ENCODE peak calls at places on chromosome 22, in five cellular contexts. T is MV-4-11, N is NCI-H2171 treated with DMSO at 0.1 percent for 48 hours, E is HCT116, R is HL-60. G is an unnamed sample.

GRCh38 chr22:30301995-30302809 is 12.9 kb upstream of the CASTOR1 start:
- DNase-seq in R (peak), E (no peak), T (peak), N (no peak), G (peak)

GRCh38 chr22:44129614-44129976 is 51.1 kb upstream of the PARVG start:
- DNase-seq in R (no peak), E (no peak), T (peak), N (peak), G (peak)

GRCh38 chr22:19942071-19942885 is 660 bp upstream of the TXNRD2 start:
- DNase-seq in N (peak), E (no peak), T (peak), R (peak), G (peak)

GRCh38 chr22:42399315-42400271 is 32.6 kb downstream of the NFAM1 start:
- DNase-seq in N (peak), T (peak), R (peak), E (no peak), G (peak)

GRCh38 chr22:29695129-29695926 is 24.5 kb upstream of the CABP7 start:
- DNase-seq in N (peak), R (no peak), T (no peak), E (no peak), G (no peak)

GRCh38 chr22:20624161-20624616 is 116.8 kb downstream of the MED15 start:
- DNase-seq in R (no peak), E (no peak), T (no peak), N (no peak), G (no peak)

GRCh38 chr22:20211997-20212753 is 55.9 kb downstream of the RTN4R start:
- DNase-seq in E (peak), T (no peak), R (no peak), N (no peak), G (no peak)

GRCh38 chr22:48740086-48740730 is 1087.5 kb downstream of the BRD1 start:
- DNase-seq in N (no peak), E (no peak), T (no peak), R (no peak), G (no peak)

GRCh38 chr22:26172389-26172990 is 3.2 kb downstream of the SEZ6L start:
- DNase-seq in T (peak), R (peak), E (peak), N (peak), G (peak)

GRCh38 chr22:31102441-31103081 is 4.8 kb downstream of the SELENOM start:
- DNase-seq in E (no peak), T (peak), N (no peak), R (no peak), G (no peak)

GRCh38 chr22:35740616-35741015 is 22.9 kb downstream of the APOL5 start:
- DNase-seq in N (no peak), R (no peak), E (no peak), T (no peak), G (no peak)

GRCh38 chr22:29093980-29094379 is 21.1 kb downstream of the KREMEN1 start:
- DNase-seq in T (no peak), N (no peak), E (no peak), R (no peak), G (no peak)

GRCh38 chr22:20463324-20464095 is 25.9 kb upstream of the SCARF2 start:
- DNase-seq in N (peak), R (peak), E (no peak), T (peak), G (no peak)

GRCh38 chr22:39275814-39276443 is 31.1 kb upstream of the PDGFB start:
- DNase-seq in E (no peak), R (no peak), T (no peak), N (no peak), G (no peak)

GRCh38 chr22:28316014-28316413 is 363.6 kb downstream of the TTC28 start:
- DNase-seq in T (no peak), R (no peak), E (no peak), N (peak), G (no peak)

GRCh38 chr22:49726022-49726681 is 101.5 kb downstream of the BRD1 start:
- DNase-seq in E (no peak), T (no peak), N (no peak), R (no peak), G (no peak)

GRCh38 chr22:49214976-49215375 is 612.7 kb downstream of the BRD1 start:
- DNase-seq in N (no peak), E (no peak), R (no peak), T (no peak), G (no peak)

GRCh38 chr22:37146507-37147180 is 3.1 kb downstream of the IL2RB start:
- DNase-seq in N (no peak), T (no peak), E (no peak), R (no peak), G (no peak)

GRCh38 chr22:32528984-32529982 is 54.7 kb downstream of the FBXO7 start:
- DNase-seq in R (peak), E (peak), N (peak), T (peak), G (peak)

GRCh38 chr22:24427500-24428164 is at the start of gene ADORA2A:
- DNase-seq in E (no peak), R (peak), T (peak), N (no peak), G (no peak)

GRCh38 chr22:31106651-31107205 is 640 bp downstream of the SELENOM start:
- DNase-seq in E (no peak), R (no peak), N (peak), T (no peak), G (no peak)

GRCh38 chr22:44037519-44038370 is 13.6 kb downstream of the PARVB start:
- DNase-seq in R (no peak), E (peak), N (no peak), T (no peak), G (no peak)

GRCh38 chr22:45977003-45977395 is at the start of gene WNT7B:
- DNase-seq in R (no peak), E (peak), T (no peak), N (peak), G (no peak)

GRCh38 chr22:49776891-49777290 is 50.8 kb downstream of the BRD1 start:
- DNase-seq in N (no peak), T (no peak), E (no peak), R (no peak), G (no peak)

GRCh38 chr22:41332217-41332616 is 30.9 kb downstream of the ZC3H7B start:
- DNase-seq in N (no peak), E (no peak), R (no peak), T (no peak), G (no peak)

GRCh38 chr22:17131686-17132085 is 10.5 kb upstream of the TMEM121B start:
- DNase-seq in E (no peak), R (no peak), T (peak), N (peak), G (no peak)

GRCh38 chr22:43270314-43270908 is 72.8 kb downstream of the SCUBE1 start:
- DNase-seq in N (no peak), E (no peak), R (no peak), T (no peak), G (no peak)

GRCh38 chr22:19803736-19804267 is 43.2 kb downstream of the TBX1 start:
- DNase-seq in R (no peak), E (no peak), N (no peak), T (no peak), G (no peak)

GRCh38 chr22:36546092-36546804 is 17.3 kb upstream of the EIF3D start:
- DNase-seq in T (peak), R (peak), N (peak), E (peak), G (peak)